ENCODE peak calls at places on chromosomes 7 and 10, in eight cellular contexts. J, V, Q, F, U, K, O and Z are unnamed samples.

GRCh38 chr7:100396421-100396982 is 23.2 kb downstream of the PILRA start:
- DNase-seq in J (no peak), Q (no peak), O (no peak), U (no peak), K (no peak), F (no peak), V (no peak), Z (no peak)

GRCh38 chr7:82506702-82507101 is 63.1 kb upstream of the CACNA2D1 start:
- DNase-seq in K (peak), Q (no peak), O (no peak), F (no peak), J (no peak), U (peak), V (peak), Z (peak)

GRCh38 chr7:5695037-5695708 is 86.3 kb downstream of the RNF216 start:
- DNase-seq in J (no peak), F (no peak), V (peak), K (no peak), Q (no peak), U (no peak), O (peak), Z (peak)

GRCh38 chr7:11128500-11128899 is 154.8 kb downstream of the PHF14 start:
- DNase-seq in Q (peak), O (no peak), F (no peak), V (no peak), K (no peak), J (no peak), U (no peak), Z (no peak)

GRCh38 chr10:132036153-132036886 is 29.4 kb upstream of the JAKMIP3 start:
- DNase-seq in J (no peak), O (no peak), F (peak), U (peak), K (peak), Q (no peak), V (no peak), Z (no peak)

GRCh38 chr7:78535655-78536054 is 737.1 kb downstream of the PHTF2 start:
- DNase-seq in J (no peak), V (peak), U (no peak), F (no peak), K (no peak), Q (no peak), O (no peak), Z (peak)

GRCh38 chr10:60203993-60204618 is 185.6 kb downstream of the ANK3 start:
- DNase-seq in V (peak), K (no peak), U (no peak), J (no peak), Q (no peak), F (peak), O (no peak), Z (peak)

GRCh38 chr10:23892296-23892695 is 316.6 kb upstream of the KIAA1217 start:
- DNase-seq in J (no peak), F (no peak), O (no peak), K (no peak), U (no peak), V (no peak), Q (no peak), Z (no peak)

GRCh38 chr10:35884657-35885071 is 242.6 kb upstream of the FZD8 start:
- DNase-seq in O (no peak), J (no peak), Q (no peak), V (no peak), U (no peak), K (no peak), F (no peak), Z (no peak)

GRCh38 chr7:50848203-50848602 is 65.5 kb upstream of the GRB10 start:
- DNase-seq in Q (no peak), V (no peak), K (no peak), F (no peak), U (no peak), O (no peak), J (no peak), Z (no peak)

GRCh38 chr7:15334524-15335269 is 227.1 kb downstream of the AGMO start:
- DNase-seq in Q (no peak), K (no peak), O (no peak), J (no peak), F (no peak), V (no peak), U (no peak), Z (peak)

GRCh38 chr10:310371-310770 is 175.1 kb downstream of the ZMYND11 start:
- DNase-seq in U (no peak), K (no peak), J (no peak), V (no peak), O (no peak), F (no peak), Q (no peak), Z (no peak)

GRCh38 chr10:61900829-61901783 is at the start of gene ARID5B:
- DNase-seq in O (no peak), Q (no peak), K (peak), J (no peak), F (peak), U (peak), V (peak), Z (peak)